ENCODE peak calls at places on chromosome 14, in nine cellular contexts. K is tibial nerve, L is transverse colon, H is A549, E is K562, N is stomach, S is SK-N-SH, I is ovary, G is H1. Z is an unnamed sample.

GRCh38 chr14:47675489-47676300 is at the start of gene MDGA2:
- DNase-seq in E (no peak), N (no peak), K (no peak), I (no peak), G (peak; percentile 80), L (no peak), H (peak; percentile 7), S (peak; percentile 28), Z (no peak)

GRCh38 chr14:55073856-55074255 is 22.4 kb downstream of the MAPK1IP1L start:
- DNase-seq in L (no peak), G (peak; percentile 23), I (no peak), K (no peak), E (no peak), H (no peak), N (no peak), S (no peak), Z (no peak)

GRCh38 chr14:30125322-30125944 is 197.8 kb upstream of the PRKD1 start:
- DNase-seq in I (no peak), S (no peak), G (no peak), L (no peak), E (no peak), N (no peak), K (no peak), H (no peak), Z (no peak)

GRCh38 chr14:77123381-77124344 is 17.9 kb downstream of the ZDHHC22 start:
- DNase-seq in G (no peak), L (peak; percentile 95), I (no peak), H (no peak), S (no peak), N (peak; percentile 96), E (no peak), K (peak; percentile 37), Z (no peak)

GRCh38 chr14:69808919-69809808 is 12.1 kb upstream of the SLC10A1 start:
- DNase-seq in S (no peak), K (no peak), H (no peak), E (no peak), L (no peak), N (no peak), I (no peak), G (no peak), Z (no peak)

GRCh38 chr14:95361373-95362179 is 41.9 kb upstream of the CLMN start:
- DNase-seq in I (no peak), L (peak; percentile 75), H (peak; percentile 25), G (peak; percentile 86), E (peak; percentile 71), K (no peak), N (peak; percentile 66), S (peak; percentile 61), Z (no peak)

GRCh38 chr14:25843761-25844470 is 753.9 kb downstream of the NOVA1 start:
- DNase-seq in L (no peak), N (no peak), G (no peak), E (no peak), S (no peak), H (no peak), K (no peak), I (no peak), Z (no peak)

GRCh38 chr14:74653386-74654138 is 41.5 kb upstream of the LTBP2 start:
- DNase-seq in E (no peak), N (no peak), S (no peak), H (no peak), L (no peak), K (no peak), I (no peak), G (no peak), Z (no peak)

GRCh38 chr14:68268719-68269118 is 449.1 kb downstream of the RAD51B start:
- DNase-seq in I (no peak), K (no peak), L (no peak), E (no peak), H (no peak), S (no peak), G (no peak), N (no peak), Z (no peak)

GRCh38 chr14:72142328-72142727 is 210.1 kb downstream of the RGS6 start:
- DNase-seq in E (no peak), L (no peak), G (no peak), I (no peak), S (no peak), K (no peak), H (no peak), N (no peak), Z (no peak)

GRCh38 chr14:22871962-22872832 is 657 bp downstream of the LRP10 start:
- DNase-seq in L (peak; percentile 92), S (peak; percentile 83), H (peak; percentile 87), N (peak; percentile 90), G (peak; percentile 94), I (peak; percentile 92), E (peak; percentile 83), K (peak; percentile 82), Z (peak; percentile 93)

GRCh38 chr14:75711796-75712211 is 50.8 kb downstream of the TTLL5 start:
- DNase-seq in K (no peak), S (no peak), N (peak; percentile 67), G (peak; percentile 51), H (peak; percentile 72), L (peak; percentile 13), I (peak; percentile 20), E (no peak), Z (peak; percentile 80)

GRCh38 chr14:81187832-81188522 is 32.8 kb downstream of the GTF2A1 start:
- DNase-seq in I (no peak), S (no peak), K (no peak), H (no peak), G (no peak), L (no peak), E (no peak), N (no peak), Z (no peak)

GRCh38 chr14:60652674-60653387 is 3.6 kb upstream of the SIX1 start:
- DNase-seq in S (peak; percentile 36), H (no peak), G (no peak), N (no peak), L (no peak), E (no peak), I (no peak), K (no peak), Z (no peak)

GRCh38 chr14:67515386-67516079 is 17.6 kb upstream of the PLEKHH1 start:
- DNase-seq in G (peak; percentile 63), N (peak; percentile 29), S (no peak), K (no peak), I (no peak), H (peak; percentile 37), L (no peak), E (peak; percentile 23), Z (no peak)

GRCh38 chr14:80764921-80765507 is 176.5 kb downstream of the CEP128 start:
- DNase-seq in G (no peak), I (no peak), S (no peak), K (no peak), N (no peak), E (no peak), L (no peak), H (no peak), Z (no peak)

GRCh38 chr14:100056964-100057817 is 8.0 kb upstream of the EVL start:
- DNase-seq in G (no peak), S (no peak), H (peak; percentile 28), N (no peak), E (no peak), L (no peak), I (no peak), K (no peak), Z (no peak)
- TF ChIP-seq CTCF in G (peak; percentile 55), S (peak; percentile 34), H (peak; percentile 11), N (no peak), E (peak; percentile 45), L (peak; percentile 26), I (no peak), K (no peak), Z (peak; percentile 18)

GRCh38 chr14:101826359-101826758 is 64.8 kb downstream of the PPP2R5C start:
- DNase-seq in I (no peak), G (no peak), K (no peak), H (no peak), E (no peak), N (no peak), S (no peak), L (no peak), Z (no peak)
- H3K27ac ChIP-seq in I (no peak overlapping the region), G (no peak overlapping the region), K (peak overlapping the region; percentile 21), H (no peak overlapping the region), E (no peak overlapping the region), N (peak overlapping the region; percentile 90), S (no peak overlapping the region), L (peak overlapping the region; percentile 87), Z (peak overlapping the region; percentile 90)

GRCh38 chr14:36684946-36685345 is 23.3 kb downstream of the PAX9 start:
- DNase-seq in H (no peak), S (no peak), E (no peak), L (no peak), K (no peak), N (no peak), G (no peak), I (no peak), Z (no peak)

DNA sequence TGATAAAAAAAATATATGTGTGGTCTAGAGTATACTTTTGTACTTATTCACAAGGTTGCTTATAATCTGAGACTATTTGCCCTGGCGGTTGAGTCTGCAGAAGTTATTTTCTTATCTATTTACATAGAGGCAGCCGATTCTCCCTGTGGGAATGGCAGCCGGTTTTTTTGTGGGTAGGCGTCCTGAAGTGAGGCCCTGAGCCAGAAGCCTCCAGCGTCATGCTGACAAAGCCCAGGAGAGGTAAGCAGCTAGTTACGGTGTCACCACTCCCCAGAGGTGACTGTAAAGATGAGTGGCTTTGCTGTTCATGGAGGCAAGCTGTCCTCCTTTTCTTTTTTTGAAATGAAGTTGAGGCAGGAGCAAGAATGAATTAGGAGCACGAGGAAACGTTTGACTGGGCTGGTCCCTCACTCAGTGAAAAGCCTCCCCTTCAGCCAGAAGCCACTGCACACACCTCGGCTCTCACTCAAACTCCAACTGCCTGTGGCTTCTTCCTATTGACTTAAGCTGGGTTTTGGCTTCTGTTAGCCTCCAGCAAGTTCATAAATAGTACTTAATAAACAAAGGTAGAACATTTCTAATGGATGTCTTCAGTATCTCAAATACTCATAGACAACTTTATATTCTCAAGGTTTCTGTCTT is 21.5 kb downstream of the PAX9 start:
- DNase-seq in G (no peak), L (no peak), I (no peak), H (no peak), K (no peak), S (no peak), E (no peak), N (no peak), Z (no peak)
- TF ChIP-seq EP300 in G (no peak), L (no peak), I (no peak), H (no peak), K (no peak), S (no peak), E (no peak), N (no peak), Z (no peak)

DNA sequence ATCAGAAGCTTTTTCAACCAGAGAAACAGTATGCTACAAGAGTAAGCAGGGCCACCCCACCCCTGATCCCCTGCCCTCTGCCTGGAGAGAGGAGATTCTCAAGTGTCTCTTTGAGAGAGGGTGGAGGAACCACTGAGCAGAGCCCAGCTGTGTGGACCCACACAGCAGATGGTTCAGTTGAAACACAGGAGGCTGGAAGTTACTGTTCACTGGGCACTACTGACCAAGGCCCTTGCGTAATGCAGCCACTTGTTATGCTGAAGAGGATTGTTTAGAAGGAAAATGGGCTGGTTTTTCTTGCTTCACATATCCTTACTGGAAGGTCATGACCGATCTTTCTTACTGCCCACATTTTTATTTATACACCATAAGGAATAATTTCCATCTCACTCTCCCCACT is 375.0 kb upstream of the DDHD1 start:
- DNase-seq in I (no peak), E (no peak), H (no peak), S (no peak), K (no peak), G (no peak), L (no peak), N (no peak), Z (peak; percentile 62)
- TF ChIP-seq CTCF in I (no peak), E (no peak), H (no peak), S (no peak), K (no peak), G (no peak), L (no peak), N (no peak), Z (no peak)